ENCODE peak calls at places on chromosomes 5 and 9, in four cellular contexts. N is K562, D is WTC11, Q is GM12878. J is an unnamed sample.

GRCh38 chr5:94397508-94397907 is 220.9 kb downstream of the KIAA0825 start:
- DNase-seq in N (no peak), D (no peak), Q (no peak), J (no peak)

GRCh38 chr9:135890896-135891631 is 16.3 kb downstream of the CAMSAP1 start:
- DNase-seq in N (no peak), D (no peak), Q (no peak), J (no peak)

GRCh38 chr5:107157811-107158210 is 512.9 kb downstream of the EFNA5 start:
- DNase-seq in N (no peak), D (no peak), Q (no peak), J (no peak)

GRCh38 chr5:153745778-153746420 is 255.4 kb downstream of the GRIA1 start:
- DNase-seq in N (peak; percentile 31), D (no peak), Q (no peak), J (no peak)

GRCh38 chr9:136329636-136330405 is 2.5 kb downstream of the GPSM1 start:
- DNase-seq in N (no peak), D (no peak), Q (no peak), J (no peak)

GRCh38 chr9:36742264-36742663 is 169.6 kb downstream of the MELK start:
- DNase-seq in N (no peak), D (no peak), Q (no peak), J (no peak)

GRCh38 chr5:65190328-65191053 is 291.2 kb downstream of the ADAMTS6 start:
- DNase-seq in N (no peak), D (no peak), Q (peak; percentile 17), J (no peak)

GRCh38 chr9:136655244-136656225 is 7.2 kb upstream of the EGFL7 start:
- DNase-seq in N (no peak), D (no peak), Q (no peak), J (no peak)

GRCh38 chr5:22911019-22911418 is 57.9 kb upstream of the CDH12 start:
- DNase-seq in N (no peak), D (no peak), Q (no peak), J (no peak)

GRCh38 chr9:126861707-126862460 is 1.4 kb downstream of the ZBTB34 start:
- DNase-seq in N (peak; percentile 25), D (no peak), Q (no peak), J (no peak)

GRCh38 chr9:85479305-85479704 is 262.4 kb downstream of the AGTPBP1 start:
- DNase-seq in N (no peak), D (no peak), Q (no peak), J (no peak)

GRCh38 chr9:108809269-108809668 is 46.5 kb downstream of the ACTL7B start:
- DNase-seq in N (no peak), D (no peak), Q (no peak), J (peak; percentile 18)

GRCh38 chr9:123176230-123176629 is 92.2 kb downstream of the STRBP start:
- DNase-seq in N (no peak), D (no peak), Q (peak; percentile 12), J (no peak)

GRCh38 chr9:124680714-124681390 is 90.3 kb downstream of the NR6A1 start:
- DNase-seq in N (no peak), D (no peak), Q (no peak), J (peak; percentile 40)

GRCh38 chr5:59557572-59557971 is 336.0 kb downstream of the PDE4D start:
- DNase-seq in N (no peak), D (no peak), Q (no peak), J (no peak)

GRCh38 chr9:106862115-106862945 is 636 bp upstream of the ZNF462 start:
- DNase-seq in N (no peak), D (peak; percentile 59), Q (no peak), J (no peak)

GRCh38 chr5:1317921-1318565 is 23.2 kb upstream of the TERT start:
- DNase-seq in N (no peak), D (no peak), Q (no peak), J (no peak)

GRCh38 chr9:16559418-16560188 is 310.9 kb downstream of the BNC2 start:
- DNase-seq in N (no peak), D (no peak), Q (no peak), J (no peak)

GRCh38 chr9:116390306-116391228 is 237.0 kb downstream of the PAPPA start:
- DNase-seq in N (no peak), D (no peak), Q (no peak), J (no peak)

DNA sequence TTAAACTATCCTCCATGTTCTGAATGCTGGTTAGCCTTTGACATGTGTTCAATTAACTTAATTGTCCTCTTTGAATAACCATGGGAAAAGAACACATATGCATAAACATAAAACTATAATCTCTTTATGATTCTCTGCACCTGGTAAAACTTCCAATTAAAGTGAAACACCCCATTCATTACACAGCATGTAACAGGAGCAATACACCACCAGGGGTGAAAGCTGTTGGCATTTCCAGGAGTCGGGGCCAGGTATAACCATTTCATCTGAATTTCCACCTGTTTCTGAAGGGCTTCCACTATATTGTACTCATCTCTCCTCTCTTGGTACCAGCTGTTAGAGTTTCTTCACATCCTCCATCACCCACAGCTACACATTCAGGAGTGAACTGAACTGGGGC is 303.8 kb downstream of the EDIL3 start:
- DNase-seq in N (no peak), D (no peak), Q (no peak), J (no peak)
- TF ChIP-seq CREM in N (no peak), D (no peak), Q (no peak), J (no peak)

DNA sequence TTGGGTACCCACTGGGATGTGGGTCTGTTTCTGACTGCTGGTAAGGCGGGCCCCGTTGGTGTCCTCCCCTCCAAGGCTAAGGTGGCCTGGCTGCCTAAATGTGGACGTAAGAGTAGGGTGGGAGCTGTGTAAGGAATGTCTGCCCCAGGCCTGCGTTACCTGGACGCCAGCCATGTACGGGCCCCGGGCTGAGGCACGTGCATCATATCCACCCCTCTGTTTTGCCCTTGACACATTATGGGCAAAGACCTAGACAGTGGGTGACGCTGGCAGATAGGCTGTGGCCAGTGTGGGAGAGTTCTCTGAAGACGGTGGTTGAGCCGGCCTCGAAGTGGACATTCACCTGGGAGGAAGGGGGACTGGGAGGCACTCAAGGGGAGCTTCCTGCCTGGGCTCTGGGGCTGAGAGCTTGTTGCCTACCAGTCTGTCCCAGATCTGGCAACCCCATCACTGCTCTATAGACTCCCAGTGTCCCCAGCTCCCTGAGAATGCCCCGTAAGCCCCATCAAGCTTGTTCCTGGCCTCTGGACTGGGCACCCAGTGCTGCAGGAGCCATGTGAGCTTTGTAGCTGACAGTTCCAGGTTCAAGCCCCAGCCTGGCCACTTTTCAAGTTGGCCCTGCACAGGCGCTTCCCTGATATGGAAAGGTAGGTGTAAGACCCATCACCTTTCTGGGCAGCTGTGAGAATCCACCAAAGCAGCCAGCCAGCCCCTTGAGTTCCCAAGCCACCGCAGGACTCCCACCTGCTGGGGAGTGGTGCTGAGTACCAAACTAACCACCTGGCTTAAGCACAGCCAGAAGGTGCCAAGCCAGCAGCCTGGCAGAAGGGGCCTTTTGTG is 3.2 kb upstream of the PRR7 start:
- DNase-seq in N (no peak), D (no peak), Q (no peak), J (no peak)
- TF ChIP-seq CREM in N (no peak), D (no peak), Q (no peak), J (no peak)

GRCh38 chr9:114270120-114270975 is 52.5 kb upstream of the ORM1 start:
- DNase-seq in N (no peak), D (no peak), Q (no peak), J (no peak)
- TF ChIP-seq CREM in N (no peak), D (no peak), Q (no peak), J (no peak)

DNA sequence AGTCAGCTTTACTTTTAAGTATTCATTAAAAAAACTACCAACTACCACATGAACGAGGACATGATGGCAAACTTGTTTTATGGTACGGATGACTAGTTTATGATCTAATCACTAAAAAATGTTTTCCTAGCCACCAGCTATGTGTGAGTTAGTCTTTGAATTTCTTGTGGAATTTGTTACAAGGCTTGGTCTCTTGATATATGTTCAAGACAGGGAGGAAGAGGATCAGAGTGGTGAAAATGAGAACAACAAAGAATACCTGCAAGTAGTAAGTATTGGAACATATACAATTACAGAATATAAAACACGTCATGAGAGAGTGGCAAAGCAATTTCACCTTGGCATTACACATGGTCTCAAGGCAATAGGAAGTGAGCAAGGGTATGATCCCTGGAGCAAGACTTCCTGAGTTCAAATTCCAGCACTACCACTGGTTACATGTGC is 548.6 kb upstream of the TLE4 start:
- DNase-seq in N (no peak), D (no peak), Q (no peak), J (no peak)
- TF ChIP-seq CREM in N (no peak), D (no peak), Q (no peak), J (no peak)

GRCh38 chr5:177304392-177305119 is 957 bp downstream of the PRELID1 start:
- DNase-seq in N (peak; percentile 55), D (no peak), Q (no peak), J (peak; percentile 55)
- TF ChIP-seq CREM in N (no peak), D (no peak), Q (no peak), J (no peak)

DNA sequence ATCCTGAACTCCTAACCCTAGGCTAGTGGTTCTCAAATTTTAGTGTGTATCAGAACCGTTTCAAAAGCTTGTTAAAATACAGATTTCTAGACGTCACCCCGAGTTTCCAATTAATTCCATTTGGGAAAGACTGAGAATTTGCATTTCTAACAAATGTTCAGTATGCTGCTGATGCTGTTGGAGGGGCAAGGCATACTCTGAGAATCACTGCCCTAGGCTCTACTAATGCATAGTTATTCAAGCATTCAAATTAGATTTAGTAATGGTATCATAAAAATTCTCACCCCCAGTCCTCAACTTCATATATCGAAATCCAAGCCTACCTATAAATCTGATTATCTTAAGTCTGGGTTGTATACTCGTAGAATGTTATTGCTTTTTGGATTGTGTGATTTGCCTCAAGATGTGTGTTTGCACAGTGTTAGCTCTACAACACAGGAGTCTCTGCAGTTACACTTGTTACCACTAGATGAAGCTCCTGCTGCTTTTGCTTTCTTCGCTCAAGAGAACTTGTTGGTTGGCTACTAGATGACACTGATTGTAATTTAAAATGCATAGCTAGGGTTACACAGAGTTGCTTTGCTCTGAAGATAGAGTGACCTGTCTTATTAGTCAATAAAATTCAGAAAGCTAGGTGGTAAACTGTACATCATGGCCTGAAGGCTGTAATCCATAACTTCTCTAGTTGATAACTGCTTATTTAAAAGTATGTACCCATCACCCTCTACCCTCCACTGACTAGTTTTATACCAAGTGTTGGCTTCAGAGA is 7.5 kb upstream of the ERAP2 start:
- DNase-seq in N (peak; percentile 51), D (no peak), Q (no peak), J (peak; percentile 62)
- TF ChIP-seq CREM in N (no peak), D (no peak), Q (no peak), J (no peak)

GRCh38 chr5:160278356-160278755 is 34.0 kb downstream of the CCNJL start:
- DNase-seq in N (no peak), D (no peak), Q (no peak), J (no peak)
- TF ChIP-seq CREM in N (no peak), D (no peak), Q (no peak), J (no peak)

J was measured in HepG2.